ENCODE peak calls at places on chromosomes 7 and 10, in five cellular contexts. F is esophagus squamous epithelium, A is neural progenitor cell, V is H1, R is left ventricle myocardium inferior. B is an unnamed sample.

GRCh38 chr10:16828731-16829175 is 11.5 kb upstream of the RSU1 start:
- DNase-seq in F (no peak), A (no peak), V (no peak), R (peak), B (peak)

GRCh38 chr7:139687980-139688632 is 89.7 kb downstream of the HIPK2 start:
- DNase-seq in F (no peak), A (no peak), V (no peak), R (no peak), B (peak)

GRCh38 chr7:139124084-139124914 is 14.8 kb upstream of the ZC3HAV1 start:
- DNase-seq in F (no peak), A (no peak), V (no peak), R (no peak), B (no peak)

GRCh38 chr7:116169060-116169459 is 41.3 kb upstream of the TES start:
- DNase-seq in F (no peak), A (no peak), V (no peak), R (no peak), B (peak)

GRCh38 chr7:47248797-47249196 is 333.1 kb downstream of the TNS3 start:
- DNase-seq in F (no peak), A (no peak), V (no peak), R (no peak), B (no peak)

GRCh38 chr7:113370910-113371309 is 252.6 kb upstream of the SMIM30 start:
- DNase-seq in F (no peak), A (no peak), V (no peak), R (no peak), B (peak)

GRCh38 chr7:49243521-49243920 is 319.2 kb downstream of the CDC14C start:
- DNase-seq in F (no peak), A (no peak), V (no peak), R (no peak), B (no peak)

GRCh38 chr10:27742195-27742925 is 3.3 kb downstream of the MKX start:
- DNase-seq in F (no peak), A (peak), V (peak), R (peak), B (no peak)

GRCh38 chr7:2242541-2243482 is 786 bp downstream of the NUDT1 start:
- DNase-seq in F (no peak), A (peak), V (peak), R (no peak), B (no peak)

GRCh38 chr10:93160829-93161228 is 87.1 kb downstream of the CYP26A1 start:
- DNase-seq in F (no peak), A (no peak), V (no peak), R (no peak), B (no peak)

GRCh38 chr10:35501923-35502322 is 103.2 kb upstream of the GJD4 start:
- DNase-seq in F (no peak), A (no peak), V (no peak), R (no peak), B (no peak)

GRCh38 chr10:29535012-29535777 is 99.6 kb downstream of the SVIL start:
- DNase-seq in F (no peak), A (peak), V (peak), R (peak), B (peak)

GRCh38 chr10:124693396-124693795 is 50.8 kb downstream of the FAM53B start:
- DNase-seq in F (no peak), A (no peak), V (no peak), R (no peak), B (no peak)

GRCh38 chr7:117143580-117143979 is 179.3 kb downstream of the WNT2 start:
- DNase-seq in F (no peak), A (no peak), V (no peak), R (no peak), B (no peak)

GRCh38 chr7:33185786-33186185 is 56.4 kb downstream of the BBS9 start:
- DNase-seq in F (no peak), A (peak), V (no peak), R (no peak), B (peak)

GRCh38 chr10:4316166-4316810 is 509.7 kb upstream of the AKR1E2 start:
- DNase-seq in F (no peak), A (no peak), V (no peak), R (peak), B (peak)

DNA sequence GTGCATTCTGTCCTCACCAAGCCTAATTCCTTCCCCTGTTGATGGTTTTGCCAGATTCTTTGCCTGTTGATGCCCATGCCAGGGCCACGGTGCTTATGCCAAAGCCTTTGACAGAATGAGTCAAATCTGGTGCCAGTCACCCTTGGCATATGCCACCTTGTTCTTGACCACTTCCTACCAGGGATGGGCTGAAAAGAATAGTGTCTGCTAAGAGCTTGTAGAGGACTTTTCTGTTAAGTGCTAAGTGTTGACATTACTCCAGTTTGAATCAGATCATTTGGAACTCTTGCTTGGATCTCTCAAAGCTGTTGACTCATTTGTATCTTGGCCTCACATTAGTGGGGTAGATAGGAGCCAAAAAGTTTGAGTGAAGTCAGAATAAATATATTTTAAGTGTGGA is 661.2 kb downstream of the AUTS2 start:
- DNase-seq in F (no peak), A (no peak), V (no peak), R (peak), B (no peak)
- H3K4me3 ChIP-seq in F (no peak), A (no peak), V (no peak), R (no peak), B (no peak)

GRCh38 chr7:95056107-95056689 is 148.8 kb downstream of the PPP1R9A start:
- DNase-seq in F (no peak), A (no peak), V (no peak), R (no peak), B (no peak)

GRCh38 chr7:95059842-95060313 is 152.5 kb downstream of the PPP1R9A start:
- DNase-seq in F (no peak), A (no peak), V (no peak), R (no peak), B (no peak)

GRCh38 chr7:95052692-95053091 is 145.3 kb downstream of the PPP1R9A start:
- DNase-seq in F (no peak), A (no peak), V (no peak), R (no peak), B (no peak)

GRCh38 chr7:95054386-95054785 is 147.0 kb downstream of the PPP1R9A start:
- DNase-seq in F (no peak), A (no peak), V (no peak), R (no peak), B (no peak)

DNA sequence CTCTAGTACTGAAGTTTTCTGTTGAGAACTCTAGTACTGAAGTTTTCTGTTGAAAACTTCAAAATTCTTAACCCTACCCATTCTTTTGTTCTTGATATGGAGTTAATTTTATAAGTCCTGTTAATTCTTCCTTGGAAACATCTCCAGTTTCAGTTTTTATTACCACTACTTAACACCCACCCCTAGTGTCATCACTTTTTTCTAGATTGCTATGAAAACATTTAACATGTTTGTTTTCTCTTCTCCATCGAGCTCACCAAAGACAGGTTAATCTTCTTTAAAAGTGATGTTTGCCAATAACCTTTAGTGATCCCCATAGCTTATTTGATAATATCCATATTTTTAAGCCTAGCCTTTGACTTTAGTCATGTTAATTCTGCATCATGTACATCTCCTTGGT is 147.9 kb downstream of the PPP1R9A start:
- DNase-seq in F (no peak), A (no peak), V (no peak), R (no peak), B (no peak)
- TF ChIP-seq CTCF in F (no peak), A (no peak), V (no peak), R (no peak), B (no peak)

DNA sequence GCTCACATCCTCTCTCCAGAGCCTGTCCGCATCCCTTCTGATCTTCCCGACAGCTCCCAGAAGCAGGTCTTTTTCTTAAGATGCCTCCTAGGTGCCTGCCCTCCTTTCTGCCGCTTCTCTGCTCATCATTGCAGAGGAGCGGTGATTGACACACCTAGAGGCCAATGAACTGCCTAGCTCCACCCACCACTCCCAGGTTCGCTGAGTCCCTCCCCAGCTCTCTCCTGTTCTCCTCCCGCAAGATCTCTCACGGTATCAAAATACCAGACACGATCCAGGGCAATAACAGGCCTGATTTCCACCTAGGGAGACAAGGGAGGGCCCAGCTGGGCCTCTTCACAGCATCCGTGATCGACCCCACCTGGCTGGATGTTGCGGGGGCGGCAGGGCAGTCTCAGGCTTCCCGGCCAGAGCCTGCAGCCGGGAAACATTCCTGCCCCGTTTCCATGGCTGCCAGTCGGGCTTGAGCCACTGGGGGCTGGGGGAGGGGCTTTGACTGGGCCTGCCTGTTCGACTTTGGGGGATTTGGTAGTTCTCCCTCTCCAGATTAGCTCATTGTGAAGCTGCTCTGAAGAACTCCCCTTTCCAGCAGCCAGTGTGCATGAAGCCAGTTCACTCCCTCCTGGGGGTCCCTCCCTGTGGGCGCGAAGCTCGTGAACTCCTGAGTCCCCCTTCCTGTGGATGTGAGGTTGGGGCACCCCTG is 373.5 kb downstream of the RPS24 start:
- DNase-seq in F (no peak), A (peak), V (peak), R (peak), B (peak)
- H3K4me3 ChIP-seq in F (peak), A (peak), V (peak), R (peak), B (peak)

GRCh38 chr10:104138131-104138530 is 16.2 kb downstream of the SFR1 start:
- DNase-seq in F (no peak), A (no peak), V (no peak), R (no peak), B (no peak)

GRCh38 chr10:104143829-104144228 is 21.9 kb downstream of the SFR1 start:
- DNase-seq in F (no peak), A (no peak), V (no peak), R (no peak), B (no peak)

GRCh38 chr10:104142081-104142480 is 20.1 kb downstream of the SFR1 start:
- DNase-seq in F (no peak), A (peak), V (no peak), R (no peak), B (no peak)

GRCh38 chr10:104139221-104139620 is 17.2 kb downstream of the SFR1 start:
- DNase-seq in F (no peak), A (peak), V (no peak), R (no peak), B (no peak)
- TF ChIP-seq CTCF in F (no peak), A (peak), V (peak), R (peak), B (peak)

GRCh38 chr10:99236627-99237309 is 1.1 kb upstream of the HPSE2 start:
- DNase-seq in F (no peak), A (peak), V (no peak), R (no peak), B (no peak)

GRCh38 chr10:99234739-99235468 is 748 bp downstream of the HPSE2 start:
- DNase-seq in F (no peak), A (peak), V (no peak), R (no peak), B (no peak)

GRCh38 chr10:99234067-99234738 is 1.4 kb downstream of the HPSE2 start:
- DNase-seq in F (no peak), A (peak), V (peak), R (peak), B (no peak)

GRCh38 chr10:99235469-99235871 is at the start of gene HPSE2:
- DNase-seq in F (no peak), A (peak), V (peak), R (no peak), B (no peak)

DNA sequence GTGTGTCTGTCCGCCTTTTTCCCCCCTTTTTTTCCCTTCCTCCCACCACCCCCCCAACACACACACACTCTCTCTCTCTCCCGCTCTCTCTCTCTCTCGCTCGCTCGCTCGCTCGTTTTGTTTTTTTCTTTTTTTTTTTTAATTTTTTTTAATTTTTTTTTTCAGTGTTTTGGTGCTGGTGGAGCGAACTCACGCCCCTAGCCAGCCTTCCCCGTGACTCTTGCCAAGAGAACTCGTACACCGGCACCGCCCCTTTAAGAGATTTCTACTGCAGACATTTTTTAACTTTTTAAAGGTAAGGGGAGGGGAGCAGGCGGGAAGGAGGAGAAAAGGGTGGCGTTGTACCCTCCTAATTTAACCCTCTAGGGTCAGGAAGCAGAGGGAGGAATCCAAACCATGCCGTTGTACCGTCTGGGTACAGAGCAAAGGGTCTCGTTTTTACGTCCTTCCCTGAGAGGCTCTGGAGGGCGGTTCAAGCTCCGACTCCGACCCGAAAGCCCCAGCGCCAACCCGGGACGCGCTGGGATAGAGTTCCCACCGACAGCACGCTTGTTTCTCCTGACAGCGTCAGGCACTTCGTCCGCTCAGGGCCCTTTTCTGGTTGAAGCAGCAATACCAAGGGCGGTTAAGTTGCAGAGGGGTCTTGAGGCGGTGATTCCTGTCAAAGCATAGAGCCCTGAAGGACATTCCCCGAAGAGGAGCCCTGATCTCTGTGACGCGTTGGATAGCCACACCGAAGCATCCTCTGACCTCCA is 397 bp upstream of the HPSE2 start:
- DNase-seq in F (no peak), A (peak), V (peak), R (no peak), B (no peak)
- H3K4me3 ChIP-seq in F (peak), A (peak), V (peak), R (peak), B (no peak)

DNA sequence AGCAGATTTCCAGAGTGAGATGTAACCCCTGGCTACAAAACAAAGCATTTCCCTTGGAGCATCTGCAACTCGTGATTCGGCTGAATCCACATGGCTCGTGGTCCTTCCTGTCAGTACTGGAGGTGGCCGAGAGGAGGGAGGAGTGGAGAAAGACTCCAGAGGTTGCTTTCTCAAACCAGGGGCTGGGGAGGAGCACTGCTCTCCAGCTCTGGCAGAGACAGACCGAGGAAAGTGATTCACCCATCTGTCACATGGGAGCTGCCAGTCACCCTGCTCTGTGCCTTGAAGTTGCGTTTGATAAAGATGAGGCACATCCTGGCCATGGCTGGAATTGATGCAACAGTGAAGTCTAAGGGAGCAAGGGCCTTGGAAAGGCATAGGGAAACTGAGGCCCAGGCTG is 72.8 kb downstream of the COL13A1 start:
- DNase-seq in F (no peak), A (no peak), V (no peak), R (no peak), B (no peak)
- TF ChIP-seq CTCF in F (no peak), A (no peak), V (no peak), R (no peak), B (no peak)

GRCh38 chr7:22275574-22276150 is 81.3 kb downstream of the RAPGEF5 start:
- DNase-seq in F (no peak), A (no peak), V (no peak), R (no peak), B (no peak)
- H3K4me3 ChIP-seq in F (no peak), A (no peak), V (no peak), R (no peak), B (no peak)

GRCh38 chr7:155298834-155299538 is 1.3 kb downstream of the INSIG1 start:
- DNase-seq in F (peak), A (peak), V (peak), R (peak), B (peak)
- TF ChIP-seq CTCF in F (no peak), A (no peak), V (no peak), R (peak), B (no peak)

DNA sequence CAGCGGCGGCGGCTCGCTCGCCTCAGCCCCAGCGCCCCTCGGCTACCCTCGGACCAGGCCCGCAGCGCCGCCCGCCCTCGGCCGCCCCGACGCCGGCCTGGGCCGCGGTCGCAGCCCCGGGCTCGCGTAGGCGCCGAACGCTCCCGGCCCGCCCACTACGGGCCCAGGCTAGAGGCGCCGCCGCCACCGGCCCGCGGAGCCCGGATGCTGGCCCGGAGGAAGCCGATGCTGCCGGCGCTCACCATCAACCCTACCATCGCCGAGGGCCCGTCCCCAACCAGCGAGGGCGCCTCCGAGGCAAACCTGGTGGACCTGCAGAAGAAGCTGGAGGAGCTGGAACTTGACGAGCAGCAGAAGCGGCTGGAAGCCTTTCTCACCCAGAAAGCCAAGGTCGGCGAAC is 18.2 kb upstream of the TSPAN33 start:
- DNase-seq in F (no peak), A (no peak), V (peak), R (no peak), B (no peak)
- H3K4me3 ChIP-seq in F (no peak), A (no peak), V (no peak), R (no peak), B (no peak)